ENCODE peak calls at places on chromosomes 12 and 14, in five cellular contexts. S is pancreas, O is adrenal gland, V is H1, J is stomach. N is an unnamed sample. For H3K4me1, the result is how much of the 10 kb centered on the place peaks cover.

GRCh38 chr12:80745851-80746250 is 29.1 kb downstream of the MYF5 start:
- DNase-seq in S (no peak), O (no peak), V (no peak), J (no peak), N (no peak)

GRCh38 chr12:128857173-128857770 is 4.0 kb downstream of the GLT1D1 start:
- DNase-seq in S (no peak), O (no peak), V (no peak), J (no peak), N (peak)

GRCh38 chr14:88599321-88599720 is 36.5 kb downstream of the ZC3H14 start:
- DNase-seq in S (no peak), O (no peak), V (no peak), J (no peak), N (no peak)

GRCh38 chr14:61145903-61146411 is 135.2 kb downstream of the TMEM30B start:
- DNase-seq in S (no peak), O (no peak), V (no peak), J (no peak), N (no peak)

GRCh38 chr12:92539966-92540791 is 162.6 kb upstream of the PLEKHG7 start:
- DNase-seq in S (peak), O (no peak), V (no peak), J (no peak), N (no peak)

GRCh38 chr12:100720016-100720654 is 74.4 kb upstream of the ANO4 start:
- DNase-seq in S (no peak), O (no peak), V (no peak), J (no peak), N (no peak)

GRCh38 chr12:81888341-81888740 is 129.2 kb upstream of the PPFIA2 start:
- DNase-seq in S (no peak), O (no peak), V (no peak), J (no peak), N (no peak)

GRCh38 chr14:20836668-20837338 is 34.2 kb upstream of the RNASE1 start:
- DNase-seq in S (peak), O (peak), V (no peak), J (peak), N (no peak)

GRCh38 chr12:54352022-54352531 is 12.2 kb downstream of the GPR84 start:
- DNase-seq in S (peak), O (peak), V (peak), J (peak), N (peak)

GRCh38 chr14:71399057-71399487 is 491.8 kb downstream of the PCNX1 start:
- DNase-seq in S (no peak), O (no peak), V (no peak), J (no peak), N (no peak)

GRCh38 chr14:102507891-102508312 is 1.7 kb downstream of the ANKRD9 start:
- DNase-seq in S (no peak), O (no peak), V (no peak), J (no peak), N (no peak)
- TF ChIP-seq CTCF in S (no peak), O (no peak), V (peak), J (no peak), N (no peak)

DNA sequence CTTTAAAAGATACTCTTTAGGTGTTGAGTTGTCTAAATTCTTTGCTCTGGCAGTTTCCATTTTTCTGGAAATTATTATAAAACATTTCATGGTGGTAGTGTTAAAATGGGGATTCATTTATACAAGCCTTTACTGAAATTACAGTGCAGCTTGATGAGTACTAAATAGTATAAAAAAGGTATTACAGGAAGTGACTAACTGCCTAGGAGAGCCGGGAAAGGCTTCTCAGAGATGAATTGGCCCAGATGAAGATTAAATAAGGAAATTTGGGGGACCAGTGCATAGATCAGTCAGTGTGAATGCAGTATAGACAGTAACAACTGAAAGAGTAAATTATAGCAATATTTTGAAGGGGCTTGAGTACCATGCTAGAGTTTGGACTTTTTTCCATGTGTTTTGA is 7.5 kb downstream of the PSMA6 start:
- DNase-seq in S (no peak), O (no peak), V (no peak), J (no peak), N (no peak)
- H3K4me1 ChIP-seq in S (under half), O (under half), V (under half), J (half or more), N (half or more)

GRCh38 chr12:19779393-19780056 is 340.2 kb downstream of the AEBP2 start:
- DNase-seq in S (no peak), O (no peak), V (no peak), J (no peak), N (no peak)
- H3K27ac ChIP-seq in S (no peak), O (no peak), V (no peak), J (no peak), N (no peak)

DNA sequence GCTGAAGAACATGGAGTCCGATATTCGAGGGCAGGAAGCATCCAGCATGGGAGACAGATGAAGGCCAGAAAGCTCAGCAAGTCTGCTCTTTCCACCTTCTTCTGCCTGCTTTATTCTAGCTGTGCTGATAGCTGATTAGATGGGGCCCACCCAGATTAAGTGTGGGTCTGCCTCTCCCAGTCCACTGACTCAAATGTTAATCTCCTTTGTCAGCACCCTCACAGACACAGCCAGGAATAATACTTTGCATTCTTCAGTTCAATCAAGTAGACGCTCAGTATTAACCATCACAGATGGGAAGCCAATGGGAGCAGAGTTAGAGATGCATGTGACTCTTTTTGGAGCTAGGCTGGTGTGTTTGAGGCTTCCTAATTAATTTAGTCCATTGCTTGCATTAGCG is 17.0 kb downstream of the C12orf75 start:
- DNase-seq in S (no peak), O (no peak), V (no peak), J (no peak), N (no peak)
- TF ChIP-seq CTCF in S (no peak), O (no peak), V (no peak), J (no peak), N (no peak)

DNA sequence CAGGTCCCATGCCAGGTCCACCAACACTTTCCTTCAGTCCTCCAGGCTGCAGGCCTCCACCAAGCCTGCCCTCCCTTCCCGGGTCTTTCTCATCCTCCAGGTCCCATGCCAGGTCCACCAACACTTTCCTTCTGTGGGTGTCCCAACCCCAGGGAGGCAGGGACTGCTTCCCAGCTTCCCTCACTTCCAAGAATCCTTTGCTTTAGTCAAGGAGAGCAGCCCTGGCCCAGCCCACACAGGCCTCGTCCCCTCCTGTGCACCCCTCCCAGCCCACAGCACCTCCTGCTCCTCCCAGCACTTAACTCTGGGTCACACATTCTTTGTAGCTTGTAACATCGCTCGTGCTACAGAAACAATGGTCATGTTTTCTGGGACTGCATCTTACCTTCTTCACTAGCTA is 72.9 kb downstream of the TESC start:
- DNase-seq in S (no peak), O (no peak), V (no peak), J (peak), N (no peak)
- H3K4me1 ChIP-seq in S (under half), O (under half), V (under half), J (under half), N (under half)

GRCh38 chr12:57145460-57146059 is 1.9 kb downstream of the LRP1-AS start:
- DNase-seq in S (no peak), O (no peak), V (no peak), J (no peak), N (no peak)
- H3K27ac ChIP-seq in S (no peak), O (no peak), V (no peak), J (peak), N (no peak)

GRCh38 chr12:57734586-57734985 is 4.0 kb downstream of the AGAP2 start:
- DNase-seq in S (no peak), O (no peak), V (no peak), J (no peak), N (no peak)

GRCh38 chr12:57737467-57738141 is 938 bp downstream of the AGAP2 start:
- DNase-seq in S (no peak), O (no peak), V (no peak), J (no peak), N (no peak)

GRCh38 chr12:57735198-57735855 is 3.2 kb downstream of the AGAP2 start:
- DNase-seq in S (no peak), O (no peak), V (no peak), J (no peak), N (no peak)

GRCh38 chr12:57736743-57737466 is 1.6 kb downstream of the AGAP2 start:
- DNase-seq in S (no peak), O (no peak), V (no peak), J (no peak), N (no peak)

DNA sequence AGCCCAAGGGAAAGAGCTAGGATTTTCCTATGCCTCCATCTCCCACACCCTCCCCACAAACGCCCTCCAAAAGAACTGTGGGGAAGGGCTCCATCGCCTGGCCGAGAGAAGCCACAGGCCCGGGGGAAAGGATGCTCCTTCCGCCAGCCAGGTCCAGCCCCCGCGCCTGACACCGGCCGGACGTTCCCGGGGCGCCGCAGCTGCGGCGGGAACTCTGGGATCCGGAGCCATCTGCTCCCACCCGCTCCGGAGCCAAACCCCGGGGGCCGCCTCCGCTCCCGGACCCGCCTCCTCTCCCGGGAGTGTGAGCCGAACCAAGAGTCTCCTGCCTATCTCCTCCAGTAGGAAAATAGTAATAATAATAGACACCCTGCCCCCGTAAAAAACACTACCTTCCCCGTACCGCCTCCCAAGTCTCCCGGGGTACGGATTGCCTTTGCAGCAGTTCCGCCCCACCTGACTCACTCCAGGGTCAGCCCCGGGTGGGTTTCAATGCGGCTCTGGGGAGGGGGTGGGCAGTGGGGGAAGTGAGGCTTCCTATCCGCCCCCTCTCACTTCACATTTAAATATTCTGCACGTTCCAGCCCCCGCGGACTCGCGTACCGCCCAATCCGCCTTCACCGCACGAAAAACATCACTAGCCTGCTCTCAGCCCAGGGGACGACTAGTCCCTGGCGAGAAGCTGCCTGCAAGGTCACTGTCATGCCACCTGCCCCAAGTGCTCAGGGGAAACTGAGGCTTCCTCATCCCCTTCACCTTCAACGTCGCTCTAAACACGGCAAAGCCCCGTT is 2.4 kb downstream of the AGAP2 start:
- DNase-seq in S (no peak), O (no peak), V (no peak), J (no peak), N (no peak)
- TF ChIP-seq CTCF in S (no peak), O (peak), V (peak), J (no peak), N (no peak)

N was measured in lower lobe of right lung.